ENCODE peak calls at places on chromosomes 5 and 9, in seven cellular contexts. O is natural killer cell treated with Interleukin-12 subunit alpha and Interleukin-12 subunit beta and Interleukin-15 and Interleukin-18, amount 100 ng/mL, for 72 hours; B is Ammon's horn; S is cardiac fibroblast; A is GM10248; Y is iPS-NIHi11; C is H54. X is an unnamed sample.

GRCh38 chr5:145687943-145688342 is 147.2 kb downstream of the PRELID2 start:
- DNase-seq in O (no peak), Y (no peak), A (no peak), C (no peak), S (no peak), B (no peak), X (no peak)

GRCh38 chr9:15697459-15697858 is 144.6 kb downstream of the CCDC171 start:
- DNase-seq in A (no peak), B (no peak), O (no peak), Y (peak; percentile 14), C (peak; percentile 19), S (peak; percentile 46), X (no peak)

GRCh38 chr9:6819112-6819511 is 61.3 kb downstream of the KDM4C start:
- DNase-seq in S (no peak), O (no peak), B (no peak), A (no peak), Y (no peak), C (no peak), X (no peak)

GRCh38 chr5:151139646-151140045 is 17.9 kb downstream of the ANXA6 start:
- DNase-seq in C (no peak), Y (no peak), O (no peak), S (no peak), A (no peak), B (no peak), X (no peak)

GRCh38 chr5:102511666-102512065 is 12.9 kb upstream of the SLCO6A1 start:
- DNase-seq in O (no peak), B (peak; percentile 65), Y (no peak), S (peak; percentile 78), A (no peak), C (no peak), X (no peak)

GRCh38 chr5:81268797-81269196 is 32.6 kb upstream of the ZCCHC9 start:
- DNase-seq in Y (no peak), O (no peak), B (no peak), C (peak; percentile 43), S (peak; percentile 83), A (no peak), X (no peak)

GRCh38 chr5:72377920-72378635 is 57.9 kb downstream of the PTCD2 start:
- DNase-seq in A (no peak), O (no peak), B (no peak), S (peak; percentile 83), C (no peak), Y (no peak), X (no peak)

GRCh38 chr5:142219146-142219545 is 105.7 kb downstream of the SPRY4 start:
- DNase-seq in Y (no peak), A (no peak), O (no peak), B (no peak), S (no peak), C (no peak), X (no peak)

GRCh38 chr5:98320317-98320716 is 453.1 kb upstream of the RGMB start:
- DNase-seq in B (no peak), C (no peak), O (no peak), S (no peak), Y (no peak), A (no peak), X (no peak)

GRCh38 chr9:115367780-115368179 is 249.8 kb upstream of the TNC start:
- DNase-seq in S (no peak), A (no peak), B (no peak), O (no peak), C (no peak), Y (no peak), X (no peak)

GRCh38 chr9:127124792-127125191 is 2.4 kb upstream of the ANGPTL2 start:
- DNase-seq in S (no peak), Y (no peak), B (no peak), O (no peak), C (no peak), A (no peak), X (no peak)

GRCh38 chr9:133282454-133283238 is 7.6 kb upstream of the ABO start:
- DNase-seq in B (no peak), C (no peak), S (no peak), O (no peak), Y (no peak), A (no peak), X (no peak)

GRCh38 chr9:22073349-22073748 is 64.2 kb upstream of the CDKN2B start:
- DNase-seq in B (no peak), O (no peak), Y (no peak), C (no peak), A (no peak), S (no peak), X (no peak)

GRCh38 chr9:129326061-129327005 is 148.3 kb upstream of the IER5L start:
- DNase-seq in S (no peak), A (no peak), C (no peak), B (no peak), Y (no peak), O (no peak), X (no peak)

GRCh38 chr5:81819556-81820314 is 68.8 kb upstream of the SSBP2 start:
- DNase-seq in Y (no peak), A (no peak), B (no peak), O (no peak), S (peak; percentile 50), C (peak; percentile 15), X (no peak)

GRCh38 chr9:138067594-138068367 is 190.2 kb downstream of the CACNA1B start:
- DNase-seq in B (no peak), C (no peak), A (no peak), Y (no peak), S (no peak), O (no peak), X (no peak)

GRCh38 chr5:60959156-60959555 is 14.2 kb downstream of the NDUFAF2 start:
- DNase-seq in A (no peak), O (no peak), B (no peak), C (no peak), S (peak; percentile 53), Y (no peak), X (no peak)

GRCh38 chr9:109317979-109318671 is 2.7 kb downstream of the EPB41L4B start:
- DNase-seq in Y (no peak), S (no peak), O (no peak), B (no peak), A (no peak), C (no peak), X (no peak)

GRCh38 chr5:73786043-73786831 is 160.2 kb downstream of the ARHGEF28 start:
- DNase-seq in C (no peak), O (no peak), B (no peak), A (no peak), S (no peak), Y (no peak), X (no peak)

GRCh38 chr5:150642567-150642927 is 2.1 kb downstream of the SYNPO start:
- DNase-seq in O (no peak), B (no peak), C (peak; percentile 79), Y (peak; percentile 34), A (no peak), S (peak; percentile 96), X (no peak)

GRCh38 chr9:117546894-117547293 is 132.0 kb upstream of the ASTN2 start:
- DNase-seq in B (peak; percentile 6), O (no peak), A (peak; percentile 12), Y (peak; percentile 23), S (no peak), C (peak; percentile 15), X (peak; percentile 7)

GRCh38 chr5:123438244-123438643 is 15.0 kb upstream of the CEP120 start:
- DNase-seq in O (no peak), A (no peak), B (no peak), C (no peak), Y (no peak), S (no peak), X (peak; percentile 38)

GRCh38 chr9:70600479-70600878 is 186.0 kb upstream of the KLF9 start:
- DNase-seq in S (peak; percentile 89), Y (no peak), C (no peak), O (no peak), B (no peak), A (no peak), X (no peak)

GRCh38 chr9:37937403-37937802 is 33.5 kb upstream of the SLC25A51 start:
- DNase-seq in C (no peak), B (no peak), Y (no peak), S (no peak), A (no peak), O (no peak), X (no peak)

GRCh38 chr9:1443450-1443849 is 393.3 kb downstream of the DMRT2 start:
- DNase-seq in Y (no peak), S (no peak), O (no peak), C (no peak), A (no peak), B (no peak), X (no peak)

GRCh38 chr5:15995206-15996052 is 184.2 kb downstream of the MARCHF11 start:
- DNase-seq in B (peak; percentile 21), Y (no peak), O (no peak), S (peak; percentile 62), C (peak; percentile 9), A (no peak), X (no peak)

GRCh38 chr5:37658440-37658839 is 181.4 kb downstream of the GDNF start:
- DNase-seq in A (no peak), C (no peak), O (no peak), B (no peak), S (no peak), Y (no peak), X (no peak)

GRCh38 chr9:136626740-136627642 is 35.7 kb upstream of the EGFL7 start:
- DNase-seq in O (peak; percentile 53), S (no peak), Y (peak; percentile 68), C (no peak), A (no peak), B (no peak), X (no peak)

GRCh38 chr9:33315371-33315770 is 25.1 kb downstream of the NFX1 start:
- DNase-seq in Y (no peak), O (no peak), B (no peak), A (no peak), C (no peak), S (no peak), X (no peak)